ENCODE peak calls at places on chromosome 11, in five cellular contexts. E is fibroblast of lung, B is tibial nerve, U is mucosa of descending colon, I is IMR-90. S is an unnamed sample.
A peak's percentile ranks its signal among the peaks of the same experiment; 100 is the strongest.

GRCh38 chr11:64675417-64676252 is 47.4 kb downstream of the NRXN2 start:
- DNase-seq in E (peak; percentile 79), B (peak; percentile 42), U (no peak), I (peak; percentile 82), S (peak; percentile 94)

GRCh38 chr11:1518301-1518700 is 31.7 kb upstream of the MOB2 start:
- DNase-seq in E (no peak), B (no peak), U (no peak), I (no peak), S (peak; percentile 43)

GRCh38 chr11:7892751-7893356 is 38.2 kb downstream of the OR10A6 start:
- DNase-seq in E (peak; percentile 83), B (no peak), U (no peak), I (peak; percentile 74), S (no peak)

GRCh38 chr11:65047581-65048422 is 6.8 kb downstream of the SAC3D1 start:
- DNase-seq in E (no peak), B (peak; percentile 19), U (no peak), I (no peak), S (no peak)

GRCh38 chr11:115338476-115338875 is 165.7 kb downstream of the CADM1 start:
- DNase-seq in E (peak; percentile 23), B (no peak), U (no peak), I (no peak), S (no peak)

GRCh38 chr11:123129920-123130319 is 65.1 kb downstream of the CLMP start:
- DNase-seq in E (peak; percentile 42), B (no peak), U (no peak), I (peak; percentile 92), S (no peak)

GRCh38 chr11:15968461-15969130 is 387.8 kb downstream of the SOX6 start:
- DNase-seq in E (peak; percentile 19), B (peak; percentile 31), U (no peak), I (no peak), S (no peak)

GRCh38 chr11:63671322-63672155 is at the start of gene ATL3:
- DNase-seq in E (peak; percentile 95), B (peak; percentile 98), U (peak; percentile 98), I (peak; percentile 93), S (peak; percentile 99)

GRCh38 chr11:2186669-2187266 is 15.2 kb upstream of the TH start:
- DNase-seq in E (no peak), B (no peak), U (no peak), I (no peak), S (no peak)

GRCh38 chr11:44611687-44612437 is 46.4 kb downstream of the CD82 start:
- DNase-seq in E (no peak), B (no peak), U (no peak), I (no peak), S (no peak)

GRCh38 chr11:1628506-1629325 is 859 bp upstream of the KRTAP5-5 start:
- DNase-seq in E (peak; percentile 15), B (no peak), U (peak; percentile 76), I (peak; percentile 9), S (peak; percentile 77)

GRCh38 chr11:67376022-67376386 is 2.6 kb upstream of the CLCF1 start:
- DNase-seq in E (no peak), B (no peak), U (no peak), I (no peak), S (no peak)

GRCh38 chr11:69618237-69618636 is 22.7 kb upstream of the CCND1 start:
- DNase-seq in E (no peak), B (no peak), U (no peak), I (no peak), S (no peak)

GRCh38 chr11:35207471-35208403 is 68.8 kb downstream of the CD44 start:
- DNase-seq in E (peak; percentile 65), B (no peak), U (no peak), I (peak; percentile 57), S (no peak)

GRCh38 chr11:65429069-65429681 is 6.6 kb downstream of the NEAT1 start:
- DNase-seq in E (peak; percentile 81), B (no peak), U (peak; percentile 32), I (peak; percentile 76), S (no peak)

GRCh38 chr11:108302121-108302785 is 79.4 kb downstream of the ATM start:
- DNase-seq in E (peak; percentile 44), B (no peak), U (no peak), I (peak; percentile 52), S (no peak)

GRCh38 chr11:21944577-21944976 is 248.3 kb upstream of the ANO5 start:
- DNase-seq in E (no peak), B (no peak), U (no peak), I (no peak), S (no peak)

GRCh38 chr11:27886765-27887328 is 186.6 kb upstream of the BDNF start:
- DNase-seq in E (no peak), B (no peak), U (no peak), I (no peak), S (no peak)

GRCh38 chr11:45238724-45239123 is 47.4 kb downstream of the SYT13 start:
- DNase-seq in E (peak; percentile 21), B (no peak), U (no peak), I (peak; percentile 84), S (no peak)

GRCh38 chr11:125626381-125626950 is 1.5 kb downstream of the CHEK1 start:
- DNase-seq in E (no peak), B (no peak), U (no peak), I (peak; percentile 16), S (no peak)

GRCh38 chr11:6249822-6250555 is 9.6 kb upstream of the CCKBR start:
- DNase-seq in E (peak; percentile 87), B (no peak), U (no peak), I (peak; percentile 85), S (no peak)

GRCh38 chr11:102792604-102793003 is 5.4 kb downstream of the MMP1 start:
- DNase-seq in E (no peak), B (no peak), U (no peak), I (no peak), S (no peak)

GRCh38 chr11:124481365-124482323 is 36.1 kb upstream of the OR8B8 start:
- DNase-seq in E (peak; percentile 39), B (no peak), U (no peak), I (peak; percentile 52), S (no peak)

GRCh38 chr11:115623021-115623451 is 118.8 kb upstream of the CADM1 start:
- DNase-seq in E (peak; percentile 99), B (no peak), U (peak; percentile 53), I (peak; percentile 100), S (peak; percentile 94)

GRCh38 chr11:56624661-56625110 is 10.0 kb upstream of the OR5M1 start:
- DNase-seq in E (peak; percentile 4), B (no peak), U (no peak), I (peak; percentile 34), S (no peak)

GRCh38 chr11:16925495-16926065 is 88.6 kb downstream of the PLEKHA7 start:
- DNase-seq in E (peak; percentile 21), B (no peak), U (peak; percentile 72), I (no peak), S (peak; percentile 84)

GRCh38 chr11:59253001-59253400 is 40.3 kb upstream of the MPEG1 start:
- DNase-seq in E (no peak), B (no peak), U (no peak), I (no peak), S (no peak)

DNA sequence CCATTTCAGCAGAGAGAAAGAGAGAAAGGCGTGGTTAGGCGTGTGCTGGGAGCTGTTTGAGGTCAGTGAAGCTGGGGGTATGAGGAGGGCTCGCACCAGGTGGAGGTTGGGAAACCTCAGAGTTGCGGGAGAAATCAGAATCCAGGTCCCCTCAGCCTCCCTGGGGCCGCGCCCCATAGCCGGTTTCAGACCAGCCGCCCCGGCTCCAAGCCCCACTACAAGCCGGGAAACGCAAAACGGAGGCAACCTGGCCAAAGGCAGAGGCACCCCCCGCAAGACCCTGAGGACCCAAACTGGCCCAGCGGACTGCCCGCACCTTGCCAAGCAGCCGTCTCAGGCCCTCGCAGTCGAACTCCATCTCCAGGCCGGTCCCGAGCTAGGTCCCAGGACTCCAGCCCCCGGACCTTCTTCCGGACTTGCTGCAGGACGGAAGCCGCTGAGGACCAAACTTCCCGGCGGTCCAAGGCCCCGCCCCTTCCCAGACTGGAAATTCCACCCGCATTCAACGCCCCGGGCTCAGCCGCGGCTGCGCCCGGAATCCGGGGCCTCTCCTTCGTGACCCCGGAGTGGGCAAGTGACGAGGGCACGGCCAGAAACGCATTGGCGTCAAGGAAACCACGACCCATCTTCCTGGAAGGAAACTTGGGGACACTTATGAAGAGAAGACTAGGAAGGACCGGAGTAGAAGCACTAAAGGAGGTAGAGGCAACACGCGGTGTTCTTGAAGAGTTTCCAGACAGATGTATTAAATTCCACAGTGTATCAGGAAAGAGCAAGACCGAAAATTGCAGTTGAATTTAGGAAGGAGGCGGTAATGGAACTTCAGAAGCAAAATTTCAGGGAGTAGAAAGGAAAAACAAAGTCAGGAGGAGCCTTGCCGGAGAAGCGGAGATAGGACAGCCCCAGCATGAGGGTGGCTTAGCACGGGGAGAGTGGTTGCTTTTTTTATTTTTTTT is at the start of gene UEVLD:
- DNase-seq in E (peak; percentile 92), B (peak; percentile 74), U (peak; percentile 92), I (peak; percentile 89), S (peak; percentile 95)
- H3K4me3 ChIP-seq in E (peak within 1 kb of the TSS; percentile 91), B (peak within 1 kb of the TSS; percentile 84), U (peak within 1 kb of the TSS; percentile 83), I (peak within 1 kb of the TSS; percentile 82), S (peak within 1 kb of the TSS; percentile 89)

GRCh38 chr11:117220999-117221774 is 10.7 kb downstream of the PCSK7 start:
- DNase-seq in E (peak; percentile 60), B (no peak), U (no peak), I (no peak), S (peak; percentile 32)
- H3K36me3 ChIP-seq in E (peaks cover 5% of the 10 kb centered on the region), B (no peaks in the 10 kb centered on the region), U (no peaks in the 10 kb centered on the region), I (peaks cover 45% of the 10 kb centered on the region), S (peaks cover 44% of the 10 kb centered on the region)

DNA sequence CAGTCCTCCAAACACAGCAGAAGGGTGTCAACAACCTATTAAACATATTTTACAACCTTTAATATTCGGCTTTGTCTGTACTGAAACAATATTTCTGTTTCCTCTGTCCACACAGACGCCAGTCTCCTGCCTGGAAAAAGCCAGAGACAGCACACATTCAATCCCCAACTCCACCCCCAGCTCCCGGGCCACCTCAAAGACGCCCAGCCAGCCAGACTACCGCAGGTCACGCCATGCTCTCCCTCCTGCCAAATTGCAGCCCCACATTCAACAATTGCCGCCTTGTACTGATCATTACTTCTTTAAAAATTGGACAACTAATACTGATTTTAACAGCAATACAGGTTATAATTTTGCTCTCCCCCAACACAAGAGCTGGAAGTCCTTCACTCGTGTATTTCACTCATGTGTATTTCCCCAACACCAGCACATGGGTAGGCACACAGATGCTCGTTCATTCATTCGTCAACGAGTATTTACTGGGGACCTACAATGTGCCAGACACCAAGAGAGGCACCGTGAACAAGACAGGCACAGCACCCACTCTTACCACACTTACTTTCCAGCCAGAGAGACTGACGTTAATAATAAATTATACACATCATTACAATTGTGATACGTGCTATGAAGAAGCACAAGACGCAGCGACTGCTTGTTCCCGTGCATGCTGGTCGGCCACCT is 1.1 kb downstream of the SERGEF start:
- DNase-seq in E (no peak), B (no peak), U (peak; percentile 25), I (no peak), S (peak; percentile 65)
- H3K4me3 ChIP-seq in E (peak overlapping the region; percentile 94), B (peak overlapping the region; percentile 88), U (no peak overlapping the region), I (peak overlapping the region; percentile 92), S (peak overlapping the region; percentile 95)

GRCh38 chr11:118783724-118784495 is 7.1 kb downstream of the DDX6 start:
- DNase-seq in E (no peak), B (no peak), U (no peak), I (no peak), S (no peak)

GRCh38 chr11:118774032-118774431 is 16.9 kb downstream of the DDX6 start:
- DNase-seq in E (no peak), B (no peak), U (no peak), I (no peak), S (no peak)

DNA sequence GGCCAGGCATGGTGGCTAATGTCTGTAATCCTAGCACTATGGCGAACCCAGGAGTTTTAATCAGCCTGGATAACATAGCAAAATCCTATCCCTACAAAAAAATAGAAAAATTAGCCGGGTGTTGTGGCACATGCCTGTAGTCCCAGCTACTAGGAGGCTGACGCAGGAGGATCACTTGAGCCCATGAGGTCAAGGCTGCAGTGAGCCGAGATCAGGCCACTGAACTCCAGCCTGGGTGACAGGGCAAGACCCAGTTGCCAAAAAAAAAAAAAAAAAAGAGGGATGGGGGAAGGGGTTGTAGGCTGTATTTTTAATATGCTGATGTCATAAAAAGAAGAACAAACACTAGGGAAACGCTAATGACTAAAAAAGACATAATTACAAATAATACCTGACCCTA is 12.1 kb downstream of the DDX6 start:
- DNase-seq in E (no peak), B (no peak), U (no peak), I (no peak), S (no peak)
- H3K36me3 ChIP-seq in E (peaks cover 24% of the 10 kb centered on the region), B (no peaks in the 10 kb centered on the region), U (no peaks in the 10 kb centered on the region), I (peaks cover 67% of the 10 kb centered on the region), S (peaks cover 59% of the 10 kb centered on the region)

S was measured in kidney.